ENCODE peak calls at places on chromosomes 16 and 17, in nine cellular contexts. D is T follicular helper cell; Z is A549; Q is GM13977; J is CD8-positive, alpha-beta T cell; B is NCI-H345; H is lung; L is tibial artery; N is choroid plexus epithelial cell. P is an unnamed sample.

GRCh38 chr16:83143788-83144187 is 517.0 kb downstream of the CDH13 start:
- DNase-seq in D (no peak), Z (no peak), Q (no peak), J (no peak), B (no peak), H (no peak), L (no peak), N (peak), P (no peak)

GRCh38 chr17:79737922-79738578 is 7.3 kb downstream of the ENPP7 start:
- DNase-seq in D (no peak), Z (no peak), Q (no peak), J (no peak), B (no peak), H (no peak), L (no peak), N (no peak), P (no peak)

GRCh38 chr17:6666077-6666521 is 14.5 kb downstream of the C17orf100 start:
- DNase-seq in D (no peak), Z (peak), Q (peak), J (peak), B (peak), H (peak), L (peak), N (peak), P (peak)

GRCh38 chr17:2421315-2422147 is 20.7 kb upstream of the MNT start:
- DNase-seq in D (no peak), Z (peak), Q (no peak), J (no peak), B (peak), H (no peak), L (no peak), N (peak), P (no peak)

GRCh38 chr16:87657621-87658192 is 55.4 kb downstream of the JPH3 start:
- DNase-seq in D (no peak), Z (peak), Q (no peak), J (no peak), B (no peak), H (no peak), L (no peak), N (peak), P (no peak)

GRCh38 chr17:50365649-50366393 is 7.2 kb downstream of the MRPL27 start:
- DNase-seq in D (no peak), Z (no peak), Q (no peak), J (no peak), B (no peak), H (no peak), L (no peak), N (no peak), P (no peak)

GRCh38 chr17:43608313-43608712 is 53.4 kb downstream of the MEOX1 start:
- DNase-seq in D (no peak), Z (peak), Q (no peak), J (no peak), B (no peak), H (no peak), L (no peak), N (peak), P (peak)

GRCh38 chr16:8346291-8346690 is 244.0 kb downstream of the TMEM114 start:
- DNase-seq in D (no peak), Z (no peak), Q (no peak), J (no peak), B (no peak), H (no peak), L (no peak), N (no peak), P (no peak)

GRCh38 chr17:74192950-74193781 is 10.3 kb upstream of the RPL38 start:
- DNase-seq in D (no peak), Z (peak), Q (no peak), J (no peak), B (peak), H (no peak), L (peak), N (peak), P (no peak)

GRCh38 chr17:36863676-36864075 is 73.6 kb upstream of the LHX1 start:
- DNase-seq in D (no peak), Z (no peak), Q (no peak), J (no peak), B (no peak), H (no peak), L (no peak), N (no peak), P (no peak)

GRCh38 chr17:40284085-40284713 is 3.5 kb upstream of the CDC6 start:
- DNase-seq in D (no peak), Z (no peak), Q (no peak), J (no peak), B (no peak), H (no peak), L (no peak), N (peak), P (peak)

GRCh38 chr17:18968945-18969887 is 17.3 kb downstream of the SLC5A10 start:
- DNase-seq in D (no peak), Z (peak), Q (no peak), J (no peak), B (no peak), H (peak), L (no peak), N (no peak), P (no peak)

GRCh38 chr17:18992454-18993130 is 12.0 kb downstream of the FAM83G start:
- DNase-seq in D (no peak), Z (no peak), Q (no peak), J (peak), B (no peak), H (peak), L (no peak), N (no peak), P (no peak)

GRCh38 chr16:58259995-58260394 is 34.8 kb downstream of the PRSS54 start:
- DNase-seq in D (no peak), Z (no peak), Q (no peak), J (no peak), B (no peak), H (no peak), L (no peak), N (no peak), P (no peak)

GRCh38 chr16:24971718-24972117 is 43.5 kb downstream of the ARHGAP17 start:
- DNase-seq in D (no peak), Z (no peak), Q (no peak), J (no peak), B (no peak), H (no peak), L (no peak), N (no peak), P (no peak)

GRCh38 chr17:20920813-20921199 is 122.0 kb downstream of the USP22 start:
- DNase-seq in D (no peak), Z (peak), Q (no peak), J (no peak), B (no peak), H (no peak), L (no peak), N (peak), P (no peak)

GRCh38 chr16:49461517-49461951 is 87.9 kb downstream of the C16orf78 start:
- DNase-seq in D (no peak), Z (no peak), Q (no peak), J (no peak), B (no peak), H (no peak), L (no peak), N (no peak), P (no peak)

GRCh38 chr16:25699069-25699468 is 7.3 kb downstream of the HS3ST4 start:
- DNase-seq in D (no peak), Z (no peak), Q (no peak), J (no peak), B (no peak), H (no peak), L (no peak), N (no peak), P (no peak)

GRCh38 chr17:27379863-27380533 is 76.2 kb upstream of the KSR1 start:
- DNase-seq in D (no peak), Z (no peak), Q (no peak), J (no peak), B (peak), H (peak), L (peak), N (peak), P (no peak)

GRCh38 chr17:57375040-57375769 is 118.9 kb downstream of the MSI2 start:
- DNase-seq in D (no peak), Z (no peak), Q (no peak), J (no peak), B (no peak), H (no peak), L (no peak), N (no peak), P (no peak)

GRCh38 chr16:57045694-57046381 is 46.5 kb upstream of the CPNE2 start:
- DNase-seq in D (peak), Z (peak), Q (peak), J (peak), B (no peak), H (no peak), L (peak), N (peak), P (peak)

GRCh38 chr17:49700956-49701355 is 6.8 kb downstream of the SLC35B1 start:
- DNase-seq in D (no peak), Z (no peak), Q (no peak), J (no peak), B (no peak), H (no peak), L (no peak), N (no peak), P (no peak)

GRCh38 chr16:87996962-87997880 is 46.0 kb downstream of the BANP start:
- DNase-seq in D (no peak), Z (no peak), Q (no peak), J (no peak), B (no peak), H (no peak), L (no peak), N (no peak), P (no peak)

GRCh38 chr16:27689711-27690110 is 139.8 kb downstream of the KATNIP start:
- DNase-seq in D (no peak), Z (no peak), Q (no peak), J (no peak), B (no peak), H (no peak), L (no peak), N (no peak), P (no peak)

GRCh38 chr17:43562679-43563146 is 16.6 kb upstream of the ETV4 start:
- DNase-seq in D (no peak), Z (no peak), Q (no peak), J (no peak), B (no peak), H (no peak), L (no peak), N (no peak), P (no peak)

GRCh38 chr17:40038882-40039513 is 15.2 kb downstream of the MED24 start:
- DNase-seq in D (no peak), Z (peak), Q (no peak), J (no peak), B (no peak), H (peak), L (peak), N (peak), P (no peak)

GRCh38 chr16:88955906-88956305 is 21.1 kb downstream of the CBFA2T3 start:
- DNase-seq in D (no peak), Z (no peak), Q (no peak), J (no peak), B (no peak), H (no peak), L (no peak), N (no peak), P (no peak)

GRCh38 chr16:2150418-2151187 is 2.2 kb downstream of the RAB26 start:
- DNase-seq in D (no peak), Z (peak), Q (no peak), J (no peak), B (peak), H (no peak), L (no peak), N (no peak), P (no peak)

GRCh38 chr16:86227801-86228200 is 282.5 kb upstream of the FOXF1 start:
- DNase-seq in D (no peak), Z (no peak), Q (no peak), J (no peak), B (no peak), H (no peak), L (no peak), N (peak), P (no peak)

GRCh38 chr17:5821057-5821456 is 236.7 kb upstream of the NLRP1 start:
- DNase-seq in D (no peak), Z (peak), Q (no peak), J (no peak), B (no peak), H (peak), L (no peak), N (no peak), P (no peak)

GRCh38 chr17:30093463-30094147 is 23.0 kb upstream of the NSRP1 start:
- DNase-seq in D (no peak), Z (peak), Q (peak), J (peak), B (peak), H (no peak), L (no peak), N (peak), P (no peak)

GRCh38 chr17:38922538-38923291 is 2.7 kb upstream of the LASP1NB start:
- DNase-seq in D (no peak), Z (no peak), Q (no peak), J (peak), B (peak), H (peak), L (peak), N (peak), P (no peak)